ENCODE peak calls at places on chromosomes 13 and 19, in four cellular contexts. L, P, J and I are unnamed samples. For H3K4me1, the result is how much of the 10 kb centered on the place peaks cover.

GRCh38 chr13:25018729-25019115 is 77.2 kb upstream of the PABPC3 start:
- DNase-seq in L (no peak), P (no peak), J (no peak), I (no peak)

GRCh38 chr13:49836516-49836915 is 44.0 kb upstream of the KPNA3 start:
- DNase-seq in L (no peak), P (peak), J (no peak), I (peak)

GRCh38 chr13:46595136-46595917 is 42.4 kb downstream of the LRCH1 start:
- DNase-seq in L (no peak), P (no peak), J (no peak), I (no peak)

GRCh38 chr19:10517361-10517759 is at the start of gene S1PR5:
- DNase-seq in L (peak), P (no peak), J (no peak), I (peak)

GRCh38 chr19:55321466-55321865 is 3.7 kb downstream of the TMEM150B start:
- DNase-seq in L (no peak), P (no peak), J (no peak), I (no peak)

GRCh38 chr13:63381078-63381859 is 1965.6 kb upstream of the PCDH20 start:
- DNase-seq in L (no peak), P (no peak), J (no peak), I (no peak)

GRCh38 chr19:15456871-15457700 is 7.3 kb downstream of the RASAL3 start:
- DNase-seq in L (peak), P (no peak), J (peak), I (no peak)

GRCh38 chr13:42990147-42990990 is 1.7 kb downstream of the EPSTI1 start:
- DNase-seq in L (no peak), P (no peak), J (no peak), I (peak)

GRCh38 chr13:103730407-103730806 is 664.2 kb upstream of the SLC10A2 start:
- DNase-seq in L (no peak), P (no peak), J (no peak), I (peak)

GRCh38 chr19:10379880-10380310 is 477 bp downstream of the TYK2 start:
- DNase-seq in L (peak), P (no peak), J (no peak), I (no peak)

GRCh38 chr13:30805603-30806011 is 70.3 kb downstream of the ALOX5AP start:
- DNase-seq in L (no peak), P (peak), J (peak), I (peak)

GRCh38 chr13:39600766-39601165 is 2.2 kb downstream of the LHFPL6 start:
- DNase-seq in L (no peak), P (no peak), J (no peak), I (no peak)

GRCh38 chr19:1244693-1245451 is 3.3 kb downstream of the ATP5F1D start:
- DNase-seq in L (no peak), P (peak), J (no peak), I (no peak)

GRCh38 chr13:83449666-83450395 is 432.4 kb downstream of the SLITRK1 start:
- DNase-seq in L (no peak), P (no peak), J (no peak), I (no peak)

GRCh38 chr19:51798958-51799310 is 4.0 kb downstream of the FPR3 start:
- DNase-seq in L (no peak), P (no peak), J (no peak), I (no peak)
- H3K4me1 ChIP-seq in L (under half), P (under half), J (under half), I (under half)

GRCh38 chr13:27619093-27619705 is 1.1 kb downstream of the LNX2 start:
- DNase-seq in L (no peak), P (peak), J (no peak), I (no peak)
- TF ChIP-seq ELF1 in L (no peak), P (no peak), J (no peak), I (no peak)

GRCh38 chr13:110913911-110914292 is 967 bp downstream of the ANKRD10 start:
- DNase-seq in L (no peak), P (no peak), J (no peak), I (no peak)

GRCh38 chr13:110915874-110916670 is 1.2 kb upstream of the ANKRD10 start:
- DNase-seq in L (no peak), P (peak), J (no peak), I (no peak)

GRCh38 chr13:110915057-110915873 is at the start of gene ANKRD10:
- DNase-seq in L (peak), P (peak), J (peak), I (peak)

GRCh38 chr13:110913322-110913721 is 1.5 kb downstream of the ANKRD10 start:
- DNase-seq in L (no peak), P (peak), J (no peak), I (no peak)

GRCh38 chr13:110914293-110915056 is 394 bp downstream of the ANKRD10 start:
- DNase-seq in L (peak), P (peak), J (no peak), I (peak)
- H3K4me1 ChIP-seq in L (under half), P (under half), J (half or more), I (under half)

GRCh38 chr19:48487944-48488343 is 18.8 kb downstream of the CYTH2 start:
- DNase-seq in L (no peak), P (peak), J (peak), I (no peak)
- TF ChIP-seq ELF1 in L (no peak), P (no peak), J (no peak), I (no peak)

GRCh38 chr13:114164027-114164426 is 15.0 kb upstream of the CFAP97D2 start:
- DNase-seq in L (no peak), P (no peak), J (no peak), I (no peak)

GRCh38 chr13:114162533-114162922 is 16.5 kb upstream of the CFAP97D2 start:
- DNase-seq in L (no peak), P (no peak), J (no peak), I (no peak)

GRCh38 chr13:114161028-114161556 is 18.0 kb upstream of the CFAP97D2 start:
- DNase-seq in L (no peak), P (no peak), J (no peak), I (no peak)

GRCh38 chr13:114164681-114165429 is 14.2 kb upstream of the CFAP97D2 start:
- DNase-seq in L (no peak), P (no peak), J (no peak), I (no peak)

GRCh38 chr13:114161644-114162532 is 17.2 kb upstream of the CFAP97D2 start:
- DNase-seq in L (no peak), P (peak), J (no peak), I (no peak)
- H3K4me1 ChIP-seq in L (under half), P (under half), J (under half), I (under half)

GRCh38 chr19:3370214-3370720 is 3.9 kb downstream of the NFIC start:
- DNase-seq in L (no peak), P (no peak), J (no peak), I (peak)

GRCh38 chr19:3368441-3368795 is 2.0 kb downstream of the NFIC start:
- DNase-seq in L (peak), P (no peak), J (no peak), I (no peak)

GRCh38 chr19:3367572-3368440 is 1.4 kb downstream of the NFIC start:
- DNase-seq in L (peak), P (no peak), J (no peak), I (peak)

GRCh38 chr19:3369337-3370213 is 3.2 kb downstream of the NFIC start:
- DNase-seq in L (peak), P (no peak), J (no peak), I (no peak)

DNA sequence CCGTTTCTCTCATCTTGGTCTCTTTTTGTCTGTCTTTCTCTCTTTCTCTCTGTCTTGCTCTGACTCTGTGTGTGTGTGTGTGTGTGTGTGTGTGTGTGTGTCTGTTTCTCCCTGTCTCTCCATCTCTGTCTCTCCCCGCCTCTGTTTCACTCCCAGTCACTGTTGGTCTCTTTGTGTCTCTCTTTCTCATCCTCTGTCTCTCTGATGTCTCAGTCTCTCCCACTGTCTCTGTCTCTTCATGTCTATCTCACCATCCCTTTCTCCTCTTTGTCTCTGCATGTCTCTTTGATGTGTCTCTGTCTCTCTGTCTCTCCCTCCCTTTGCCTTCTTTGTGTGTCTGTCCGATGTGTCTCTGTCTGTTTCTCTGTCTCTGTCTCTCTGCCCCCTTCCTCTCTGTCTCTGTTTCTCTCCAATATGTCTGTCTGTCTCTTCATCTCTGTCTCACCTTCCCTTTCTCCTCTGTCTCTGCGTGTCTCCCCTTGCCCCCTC is 2.5 kb downstream of the NFIC start:
- DNase-seq in L (peak), P (no peak), J (no peak), I (no peak)
- TF ChIP-seq ELF1 in L (no peak), P (no peak), J (no peak), I (no peak)